ENCODE peak calls at places on chromosome 18, in four cellular contexts. B is D341Med, N is LoVo, R is GM04503. E is an unnamed sample.

GRCh38 chr18:8747440-8747937 is 42.1 kb downstream of the MTCL1 start:
- DNase-seq in B (no peak), N (no peak), R (peak), E (no peak)

GRCh38 chr18:43590182-43590903 is 313.1 kb upstream of the SYT4 start:
- DNase-seq in B (no peak), N (peak), R (no peak), E (peak)

GRCh38 chr18:63953811-63954210 is 4.7 kb downstream of the HMSD start:
- DNase-seq in B (no peak), N (no peak), R (no peak), E (no peak)

GRCh38 chr18:78983530-78983929 is 3.9 kb downstream of the SALL3 start:
- DNase-seq in B (no peak), N (no peak), R (no peak), E (peak)

GRCh38 chr18:49031511-49032188 is 80.9 kb upstream of the SMAD7 start:
- DNase-seq in B (peak), N (no peak), R (no peak), E (no peak)

GRCh38 chr18:5196253-5197031 is 615 bp downstream of the AKAIN1 start:
- DNase-seq in B (peak), N (no peak), R (no peak), E (no peak)

GRCh38 chr18:77108821-77109692 is 23.5 kb downstream of the MBP start:
- DNase-seq in B (no peak), N (no peak), R (no peak), E (no peak)

GRCh38 chr18:62001396-62001795 is 108.6 kb upstream of the RNF152 start:
- DNase-seq in B (no peak), N (no peak), R (no peak), E (no peak)

GRCh38 chr18:59229681-59230443 is 9.9 kb downstream of the GRP start:
- DNase-seq in B (no peak), N (no peak), R (no peak), E (no peak)

GRCh38 chr18:56373601-56374000 is 264.8 kb downstream of the TXNL1 start:
- DNase-seq in B (no peak), N (no peak), R (no peak), E (no peak)

GRCh38 chr18:10843533-10843932 is 305.8 kb downstream of the PIEZO2 start:
- DNase-seq in B (no peak), N (no peak), R (no peak), E (no peak)

GRCh38 chr18:32460046-32460785 is 10.5 kb downstream of the GAREM1 start:
- DNase-seq in B (no peak), N (peak), R (no peak), E (peak)

GRCh38 chr18:60951091-60951490 is 382.1 kb upstream of the CDH20 start:
- DNase-seq in B (no peak), N (no peak), R (no peak), E (no peak)

GRCh38 chr18:32167980-32168379 is 21.9 kb upstream of the MEP1B start:
- DNase-seq in B (no peak), N (no peak), R (no peak), E (no peak)

GRCh38 chr18:40852406-40852805 is 1102.6 kb upstream of the PIK3C3 start:
- DNase-seq in B (no peak), N (no peak), R (no peak), E (no peak)

GRCh38 chr18:59923539-59924196 is 23.9 kb downstream of the PMAIP1 start:
- DNase-seq in B (no peak), N (no peak), R (no peak), E (peak)

GRCh38 chr18:50111398-50111797 is 83.5 kb downstream of the MYO5B start:
- DNase-seq in B (no peak), N (no peak), R (no peak), E (no peak)

GRCh38 chr18:58495634-58496033 is 133.3 kb downstream of the ALPK2 start:
- DNase-seq in B (no peak), N (no peak), R (no peak), E (no peak)

GRCh38 chr18:63297678-63298392 is 21.7 kb downstream of the BCL2 start:
- DNase-seq in B (no peak), N (no peak), R (no peak), E (no peak)

GRCh38 chr18:48263421-48263820 is 145.8 kb downstream of the ZBTB7C start:
- DNase-seq in B (no peak), N (no peak), R (no peak), E (no peak)

GRCh38 chr18:37778417-37779165 is 213.0 kb upstream of the CELF4 start:
- DNase-seq in B (peak), N (peak), R (no peak), E (peak)